ENCODE peak calls at places on chromosomes 5 and 9, in eight cellular contexts. J is astrocyte of the spinal cord; C is EL; L is stimulated activated CD4-positive, alpha-beta T cell treated with anti-CD3 and anti-CD28 coated beads, Interleukin-12 subunit alpha, Interleukin-12 subunit beta, amount 100 ng/mL, for 24 hours; I is body of pancreas; M is Daoy; T is neural crest cell; P is H9. X is an unnamed sample.
A peak's percentile ranks its signal among the peaks of the same experiment; 100 is the strongest.

GRCh38 chr5:132821791-132822190 is 8.7 kb downstream of the SHROOM1 start:
- DNase-seq in J (no peak), C (no peak), L (no peak), I (no peak), M (no peak), T (no peak), P (no peak), X (peak; percentile 41)

GRCh38 chr9:27414215-27414731 is 109.8 kb upstream of the IFNK start:
- DNase-seq in J (no peak), C (no peak), L (no peak), I (peak; percentile 51), M (no peak), T (no peak), P (no peak), X (no peak)

GRCh38 chr5:152861231-152861630 is 456.2 kb upstream of the NMUR2 start:
- DNase-seq in J (no peak), C (no peak), L (no peak), I (no peak), M (no peak), T (no peak), P (no peak), X (no peak)

GRCh38 chr9:72442212-72442607 is 77.2 kb upstream of the ZFAND5 start:
- DNase-seq in J (peak; percentile 81), C (peak; percentile 90), L (no peak), I (no peak), M (peak; percentile 89), T (no peak), P (no peak), X (peak; percentile 63)

GRCh38 chr9:134333234-134333873 is 7.1 kb downstream of the RXRA start:
- DNase-seq in J (peak; percentile 31), C (no peak), L (no peak), I (peak; percentile 58), M (no peak), T (no peak), P (no peak), X (no peak)

GRCh38 chr9:99004115-99004514 is 60.4 kb downstream of the COL15A1 start:
- DNase-seq in J (no peak), C (no peak), L (no peak), I (no peak), M (no peak), T (no peak), P (peak; percentile 2), X (no peak)

GRCh38 chr5:163352531-163352930 is 84.9 kb upstream of the CCNG1 start:
- DNase-seq in J (no peak), C (no peak), L (no peak), I (no peak), M (no peak), T (no peak), P (no peak), X (no peak)

GRCh38 chr9:22165144-22165543 is 156.0 kb upstream of the CDKN2B start:
- DNase-seq in J (peak; percentile 43), C (peak; percentile 25), L (no peak), I (no peak), M (no peak), T (no peak), P (no peak), X (no peak)

GRCh38 chr9:107638922-107639321 is 149.4 kb upstream of the KLF4 start:
- DNase-seq in J (peak; percentile 55), C (peak; percentile 54), L (no peak), I (peak; percentile 37), M (peak; percentile 64), T (no peak), P (no peak), X (peak; percentile 72)

GRCh38 chr9:133763272-133764183 is 25.4 kb upstream of the SARDH start:
- DNase-seq in J (peak; percentile 14), C (peak; percentile 56), L (no peak), I (no peak), M (no peak), T (no peak), P (peak; percentile 22), X (peak; percentile 23)

GRCh38 chr5:93800988-93801811 is 59.8 kb upstream of the POU5F2 start:
- DNase-seq in J (peak; percentile 77), C (peak; percentile 55), L (no peak), I (peak; percentile 15), M (peak; percentile 40), T (peak; percentile 39), P (no peak), X (peak; percentile 68)

GRCh38 chr5:103621548-103621930 is 59.0 kb upstream of the NUDT12 start:
- DNase-seq in J (peak; percentile 7), C (no peak), L (no peak), I (no peak), M (no peak), T (no peak), P (no peak), X (peak; percentile 19)

GRCh38 chr5:169548315-169548714 is 35.3 kb upstream of the SPDL1 start:
- DNase-seq in J (peak; percentile 52), C (peak; percentile 39), L (no peak), I (no peak), M (peak; percentile 57), T (no peak), P (no peak), X (peak; percentile 57)

GRCh38 chr9:130498918-130499698 is 54.3 kb downstream of the ASS1 start:
- DNase-seq in J (no peak), C (no peak), L (no peak), I (peak; percentile 30), M (no peak), T (no peak), P (no peak), X (no peak)

GRCh38 chr5:124397290-124397689 is 349.1 kb downstream of the ZNF608 start:
- DNase-seq in J (no peak), C (no peak), L (no peak), I (no peak), M (no peak), T (no peak), P (no peak), X (no peak)

GRCh38 chr9:116978155-116978554 is 291.1 kb downstream of the TRIM32 start:
- DNase-seq in J (no peak), C (no peak), L (no peak), I (no peak), M (peak; percentile 15), T (no peak), P (no peak), X (no peak)

GRCh38 chr5:125043781-125044391 is 297.4 kb upstream of the ZNF608 start:
- DNase-seq in J (peak; percentile 86), C (peak; percentile 87), L (no peak), I (peak; percentile 89), M (peak; percentile 85), T (no peak), P (no peak), X (peak; percentile 82)

GRCh38 chr9:80049096-80049495 is 477.3 kb downstream of the TLE4 start:
- DNase-seq in J (no peak), C (no peak), L (no peak), I (no peak), M (no peak), T (no peak), P (no peak), X (no peak)

GRCh38 chr5:79540939-79541338 is 27.0 kb upstream of the HOMER1 start:
- DNase-seq in J (no peak), C (no peak), L (no peak), I (no peak), M (no peak), T (no peak), P (no peak), X (no peak)

GRCh38 chr9:19965336-19965735 is 176.5 kb upstream of the SLC24A2 start:
- DNase-seq in J (no peak), C (no peak), L (no peak), I (no peak), M (no peak), T (no peak), P (no peak), X (no peak)

GRCh38 chr9:16708638-16709435 is 161.6 kb downstream of the BNC2 start:
- DNase-seq in J (peak; percentile 81), C (no peak), L (no peak), I (no peak), M (peak; percentile 68), T (no peak), P (peak; percentile 75), X (peak; percentile 61)

GRCh38 chr9:34190996-34191892 is 12.4 kb downstream of the UBAP1 start:
- DNase-seq in J (peak; percentile 46), C (peak; percentile 30), L (no peak), I (no peak), M (peak; percentile 49), T (no peak), P (no peak), X (peak; percentile 35)

GRCh38 chr5:97764700-97765099 is 581.7 kb upstream of the RIOK2 start:
- DNase-seq in J (peak; percentile 71), C (peak; percentile 73), L (no peak), I (no peak), M (no peak), T (no peak), P (no peak), X (no peak)

GRCh38 chr5:97192580-97193421 is 9.8 kb upstream of the RIOK2 start:
- DNase-seq in J (peak; percentile 9), C (peak; percentile 23), L (no peak), I (no peak), M (peak; percentile 79), T (no peak), P (peak; percentile 70), X (no peak)

GRCh38 chr5:61139094-61139873 is 23.0 kb downstream of the SMIM15 start:
- DNase-seq in J (no peak), C (no peak), L (no peak), I (no peak), M (peak; percentile 7), T (no peak), P (peak; percentile 42), X (no peak)

GRCh38 chr9:121700165-121700830 is 48.9 kb downstream of the DAB2IP start:
- DNase-seq in J (peak; percentile 49), C (peak; percentile 58), L (no peak), I (peak; percentile 87), M (peak; percentile 82), T (peak; percentile 31), P (peak; percentile 71), X (peak; percentile 72)

GRCh38 chr9:3205421-3206095 is 320.2 kb downstream of the RFX3 start:
- DNase-seq in J (no peak), C (peak; percentile 19), L (no peak), I (no peak), M (no peak), T (no peak), P (no peak), X (no peak)

GRCh38 chr9:93596399-93596798 is 20.0 kb downstream of the PHF2 start:
- DNase-seq in J (no peak), C (no peak), L (no peak), I (no peak), M (no peak), T (no peak), P (no peak), X (no peak)

GRCh38 chr9:121802753-121803152 is 151.3 kb downstream of the DAB2IP start:
- DNase-seq in J (no peak), C (no peak), L (no peak), I (no peak), M (no peak), T (no peak), P (no peak), X (no peak)

GRCh38 chr9:89606049-89606481 is 1.3 kb downstream of the GADD45G start:
- DNase-seq in J (peak; percentile 77), C (peak; percentile 78), L (peak; percentile 6), I (peak; percentile 87), M (peak; percentile 89), T (peak; percentile 36), P (peak; percentile 68), X (peak; percentile 54)

GRCh38 chr5:149213264-149213663 is 58.4 kb upstream of the AFAP1L1 start:
- DNase-seq in J (no peak), C (no peak), L (no peak), I (no peak), M (no peak), T (no peak), P (no peak), X (no peak)

GRCh38 chr9:137717776-137718327 is 99.0 kb downstream of the EHMT1 start:
- DNase-seq in J (no peak), C (no peak), L (no peak), I (no peak), M (no peak), T (no peak), P (no peak), X (no peak)

GRCh38 chr5:32013658-32014057 is 160.5 kb downstream of the GOLPH3 start:
- DNase-seq in J (no peak), C (no peak), L (no peak), I (no peak), M (no peak), T (no peak), P (no peak), X (no peak)

GRCh38 chr5:108634251-108634950 is 113.3 kb upstream of the FER start:
- DNase-seq in J (no peak), C (no peak), L (no peak), I (no peak), M (no peak), T (no peak), P (no peak), X (no peak)